ENCODE peak calls at places on chromosomes 3 and 15, in five cellular contexts. One of them, this sample, is unnamed.

GRCh38 chr3:54936561-54936960 is 8.7 kb upstream of the LRTM1 start:
- DNase-seq in heart left ventricle: no peak
- DNase-seq in neuronal stem cell: no peak
- DNase-seq in sigmoid colon: no peak
- DNase-seq in heart right ventricle: no peak
- DNase-seq in this sample: no peak

GRCh38 chr15:64651573-64652260 is 123.7 kb downstream of the RBPMS2 start:
- DNase-seq in heart left ventricle: no peak
- DNase-seq in sigmoid colon: no peak
- DNase-seq in neuronal stem cell: no peak
- DNase-seq in heart right ventricle: no peak
- DNase-seq in this sample: no peak

GRCh38 chr3:120102674-120103073 is 8.4 kb upstream of the GSK3B start:
- DNase-seq in neuronal stem cell: no peak
- DNase-seq in heart right ventricle: peak; percentile 16
- DNase-seq in sigmoid colon: no peak
- DNase-seq in heart left ventricle: no peak
- DNase-seq in this sample: no peak

GRCh38 chr15:92818658-92819311 is 81.3 kb upstream of the CHD2 start:
- DNase-seq in sigmoid colon: no peak
- DNase-seq in heart right ventricle: no peak
- DNase-seq in neuronal stem cell: no peak
- DNase-seq in heart left ventricle: no peak
- DNase-seq in this sample: peak; percentile 8

GRCh38 chr3:151206196-151206595 is 3.2 kb upstream of the GPR171 start:
- DNase-seq in heart left ventricle: no peak
- DNase-seq in heart right ventricle: no peak
- DNase-seq in sigmoid colon: no peak
- DNase-seq in neuronal stem cell: no peak
- DNase-seq in this sample: no peak

GRCh38 chr3:113648524-113648923 is 47.9 kb downstream of the USF3 start:
- DNase-seq in neuronal stem cell: no peak
- DNase-seq in heart left ventricle: no peak
- DNase-seq in heart right ventricle: no peak
- DNase-seq in sigmoid colon: no peak
- DNase-seq in this sample: no peak

GRCh38 chr3:110381992-110382391 is 689.6 kb upstream of the NECTIN3 start:
- DNase-seq in heart right ventricle: no peak
- DNase-seq in heart left ventricle: no peak
- DNase-seq in neuronal stem cell: no peak
- DNase-seq in sigmoid colon: no peak
- DNase-seq in this sample: no peak

GRCh38 chr3:140859592-140860336 is 81.9 kb upstream of the SLC25A36 start:
- DNase-seq in heart left ventricle: no peak
- DNase-seq in heart right ventricle: no peak
- DNase-seq in sigmoid colon: no peak
- DNase-seq in neuronal stem cell: no peak
- DNase-seq in this sample: no peak

GRCh38 chr15:75069301-75069925 is 46.0 kb downstream of the PPCDC start:
- DNase-seq in heart left ventricle: no peak
- DNase-seq in sigmoid colon: no peak
- DNase-seq in neuronal stem cell: no peak
- DNase-seq in heart right ventricle: no peak
- DNase-seq in this sample: no peak

GRCh38 chr3:123648696-123649405 is 64.0 kb upstream of the HACD2 start:
- DNase-seq in neuronal stem cell: no peak
- DNase-seq in heart left ventricle: no peak
- DNase-seq in sigmoid colon: no peak
- DNase-seq in heart right ventricle: no peak
- DNase-seq in this sample: no peak

GRCh38 chr15:69232144-69232543 is 66.6 kb upstream of the PAQR5 start:
- DNase-seq in heart left ventricle: no peak
- DNase-seq in heart right ventricle: no peak
- DNase-seq in neuronal stem cell: no peak
- DNase-seq in sigmoid colon: no peak
- DNase-seq in this sample: no peak

GRCh38 chr15:67101981-67102929 is 36.9 kb downstream of the SMAD3 start:
- DNase-seq in sigmoid colon: no peak
- DNase-seq in heart left ventricle: no peak
- DNase-seq in neuronal stem cell: no peak
- DNase-seq in heart right ventricle: no peak
- DNase-seq in this sample: no peak

GRCh38 chr3:5376761-5377160 is 189.3 kb downstream of the EDEM1 start:
- DNase-seq in heart left ventricle: no peak
- DNase-seq in sigmoid colon: no peak
- DNase-seq in neuronal stem cell: no peak
- DNase-seq in heart right ventricle: no peak
- DNase-seq in this sample: no peak

GRCh38 chr3:53109190-53109589 is 21.0 kb downstream of the RFT1 start:
- DNase-seq in heart left ventricle: no peak
- DNase-seq in heart right ventricle: no peak
- DNase-seq in sigmoid colon: no peak
- DNase-seq in neuronal stem cell: no peak
- DNase-seq in this sample: no peak

GRCh38 chr3:17915341-17915740 is 172.9 kb upstream of the TBC1D5 start:
- DNase-seq in sigmoid colon: no peak
- DNase-seq in heart right ventricle: no peak
- DNase-seq in neuronal stem cell: no peak
- DNase-seq in heart left ventricle: no peak
- DNase-seq in this sample: no peak

GRCh38 chr15:40855706-40856234 is 11.9 kb downstream of the SPINT1 start:
- DNase-seq in neuronal stem cell: no peak
- DNase-seq in heart right ventricle: no peak
- DNase-seq in sigmoid colon: no peak
- DNase-seq in heart left ventricle: no peak
- DNase-seq in this sample: no peak

GRCh38 chr3:15860014-15860934 is 62.5 kb upstream of the ANKRD28 start:
- DNase-seq in heart left ventricle: no peak
- DNase-seq in neuronal stem cell: peak; percentile 51
- DNase-seq in heart right ventricle: no peak
- DNase-seq in sigmoid colon: peak; percentile 75
- DNase-seq in this sample: peak; percentile 36

GRCh38 chr3:137692803-137693431 is 71.2 kb upstream of the SOX14 start:
- DNase-seq in heart right ventricle: no peak
- DNase-seq in neuronal stem cell: peak; percentile 45
- DNase-seq in sigmoid colon: no peak
- DNase-seq in heart left ventricle: no peak
- DNase-seq in this sample: peak; percentile 25

GRCh38 chr3:191873741-191874140 is 412.8 kb downstream of the PYDC2 start:
- DNase-seq in heart left ventricle: no peak
- DNase-seq in sigmoid colon: no peak
- DNase-seq in heart right ventricle: no peak
- DNase-seq in neuronal stem cell: no peak
- DNase-seq in this sample: no peak

GRCh38 chr3:177932750-177933660 is 603.2 kb upstream of the KCNMB2 start:
- DNase-seq in sigmoid colon: no peak
- DNase-seq in heart right ventricle: no peak
- DNase-seq in neuronal stem cell: no peak
- DNase-seq in heart left ventricle: no peak
- DNase-seq in this sample: no peak

GRCh38 chr3:168030488-168031054 is 65.2 kb downstream of the GOLIM4 start:
- DNase-seq in neuronal stem cell: no peak
- DNase-seq in heart left ventricle: no peak
- DNase-seq in sigmoid colon: no peak
- DNase-seq in heart right ventricle: no peak
- DNase-seq in this sample: no peak

GRCh38 chr3:51860703-51861665 is at the start of gene IQCF2:
- DNase-seq in heart left ventricle: no peak
- DNase-seq in heart right ventricle: no peak
- DNase-seq in sigmoid colon: no peak
- DNase-seq in neuronal stem cell: no peak
- DNase-seq in this sample: no peak

GRCh38 chr15:77715051-77715450 is 82.3 kb upstream of the LINGO1 start:
- DNase-seq in neuronal stem cell: no peak
- DNase-seq in heart left ventricle: no peak
- DNase-seq in sigmoid colon: no peak
- DNase-seq in heart right ventricle: no peak
- DNase-seq in this sample: no peak

GRCh38 chr15:38941399-38941953 is 376.9 kb upstream of the RASGRP1 start:
- DNase-seq in heart left ventricle: no peak
- DNase-seq in sigmoid colon: no peak
- DNase-seq in heart right ventricle: no peak
- DNase-seq in neuronal stem cell: no peak
- DNase-seq in this sample: no peak

GRCh38 chr3:185502987-185503386 is 4.2 kb upstream of the TMEM41A start:
- DNase-seq in sigmoid colon: no peak
- DNase-seq in heart left ventricle: peak; percentile 42
- DNase-seq in heart right ventricle: peak; percentile 51
- DNase-seq in neuronal stem cell: no peak
- DNase-seq in this sample: peak; percentile 77

GRCh38 chr3:126034481-126035361 is 49.2 kb downstream of the SLC41A3 start:
- DNase-seq in sigmoid colon: peak; percentile 32
- DNase-seq in heart left ventricle: peak; percentile 5
- DNase-seq in neuronal stem cell: no peak
- DNase-seq in heart right ventricle: no peak
- DNase-seq in this sample: peak; percentile 38

GRCh38 chr3:183455064-183455463 is 26.6 kb upstream of the MCF2L2 start:
- DNase-seq in sigmoid colon: no peak
- DNase-seq in neuronal stem cell: no peak
- DNase-seq in heart left ventricle: no peak
- DNase-seq in heart right ventricle: no peak
- DNase-seq in this sample: no peak

GRCh38 chr15:85379403-85380131 is 836 bp upstream of the AKAP13 start:
- DNase-seq in sigmoid colon: no peak
- DNase-seq in heart left ventricle: no peak
- DNase-seq in heart right ventricle: no peak
- DNase-seq in neuronal stem cell: no peak
- DNase-seq in this sample: no peak

GRCh38 chr3:169813757-169814517 is 1.2 kb upstream of the LRRC34 start:
- DNase-seq in heart right ventricle: no peak
- DNase-seq in neuronal stem cell: no peak
- DNase-seq in sigmoid colon: no peak
- DNase-seq in heart left ventricle: no peak
- DNase-seq in this sample: peak; percentile 10

GRCh38 chr15:67515557-67515956 is 5.4 kb upstream of the C15orf61 start:
- DNase-seq in heart right ventricle: no peak
- DNase-seq in neuronal stem cell: no peak
- DNase-seq in heart left ventricle: no peak
- DNase-seq in sigmoid colon: no peak
- DNase-seq in this sample: no peak

GRCh38 chr15:29820802-29821160 is 1.5 kb downstream of the TJP1 start:
- DNase-seq in neuronal stem cell: no peak
- DNase-seq in heart left ventricle: no peak
- DNase-seq in sigmoid colon: no peak
- DNase-seq in heart right ventricle: no peak
- DNase-seq in this sample: no peak

GRCh38 chr15:68420186-68420684 is 11.7 kb downstream of the ITGA11 start:
- DNase-seq in sigmoid colon: no peak
- DNase-seq in heart right ventricle: peak; percentile 1
- DNase-seq in neuronal stem cell: peak; percentile 38
- DNase-seq in heart left ventricle: peak; percentile 3
- DNase-seq in this sample: no peak

GRCh38 chr15:99359760-99360159 is 108.5 kb downstream of the LRRC28 start:
- DNase-seq in heart left ventricle: no peak
- DNase-seq in sigmoid colon: no peak
- DNase-seq in heart right ventricle: no peak
- DNase-seq in neuronal stem cell: no peak
- DNase-seq in this sample: no peak

GRCh38 chr15:84057714-84058331 is 177.8 kb upstream of the GOLGA6L4 start:
- DNase-seq in sigmoid colon: no peak
- DNase-seq in neuronal stem cell: no peak
- DNase-seq in heart right ventricle: no peak
- DNase-seq in heart left ventricle: no peak
- DNase-seq in this sample: no peak

GRCh38 chr15:35211240-35211952 is 126.3 kb upstream of the NANOGP8 start:
- DNase-seq in neuronal stem cell: no peak
- DNase-seq in heart right ventricle: no peak
- DNase-seq in heart left ventricle: no peak
- DNase-seq in sigmoid colon: no peak
- DNase-seq in this sample: no peak
- H3K9me3 ChIP-seq in neuronal stem cell: no peaks in the 10 kb centered on the region
- H3K9me3 ChIP-seq in heart right ventricle: no peaks in the 10 kb centered on the region
- H3K9me3 ChIP-seq in heart left ventricle: no peaks in the 10 kb centered on the region
- H3K9me3 ChIP-seq in sigmoid colon: no peaks in the 10 kb centered on the region
- H3K9me3 ChIP-seq in this sample: no peaks in the 10 kb centered on the region

DNA sequence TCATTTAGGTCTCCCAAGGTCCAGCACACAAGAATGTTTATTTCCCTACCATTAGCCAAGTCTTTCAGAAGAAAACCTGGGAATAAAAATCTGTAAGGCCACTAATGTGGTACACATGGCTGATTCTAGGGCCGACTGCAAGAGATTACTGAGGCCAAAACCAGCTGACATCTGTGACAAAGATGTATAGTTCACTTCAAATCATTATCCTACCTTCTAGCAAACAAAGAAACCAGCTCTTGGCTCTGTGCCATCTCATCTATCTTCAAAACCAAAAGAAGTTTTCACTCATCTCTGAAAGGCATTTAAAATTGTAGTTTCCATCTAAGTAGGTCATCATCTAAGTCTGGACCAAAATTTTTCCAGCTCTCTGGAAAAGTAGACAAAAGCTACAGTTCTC is 43.9 kb downstream of the ERC2 start:
- DNase-seq in heart left ventricle: no peak
- DNase-seq in neuronal stem cell: no peak
- DNase-seq in heart right ventricle: no peak
- DNase-seq in sigmoid colon: no peak
- DNase-seq in this sample: no peak
- H3K4me3 ChIP-seq in heart left ventricle: no peak overlapping the region
- H3K4me3 ChIP-seq in neuronal stem cell: no peak overlapping the region
- H3K4me3 ChIP-seq in heart right ventricle: no peak overlapping the region
- H3K4me3 ChIP-seq in sigmoid colon: no peak overlapping the region
- H3K4me3 ChIP-seq in this sample: no peak overlapping the region

GRCh38 chr3:71226565-71227281 is 356.8 kb downstream of the FOXP1 start:
- DNase-seq in sigmoid colon: no peak
- DNase-seq in neuronal stem cell: no peak
- DNase-seq in heart right ventricle: peak; percentile 71
- DNase-seq in heart left ventricle: peak; percentile 61
- DNase-seq in this sample: no peak
- H3K9me3 ChIP-seq in sigmoid colon: no peaks in the 10 kb centered on the region
- H3K9me3 ChIP-seq in neuronal stem cell: no peaks in the 10 kb centered on the region
- H3K9me3 ChIP-seq in heart right ventricle: no peaks in the 10 kb centered on the region
- H3K9me3 ChIP-seq in heart left ventricle: no peaks in the 10 kb centered on the region
- H3K9me3 ChIP-seq in this sample: no peaks in the 10 kb centered on the region

GRCh38 chr15:96052572-96053038 is 277.9 kb upstream of the NR2F2 start:
- DNase-seq in heart left ventricle: no peak
- DNase-seq in sigmoid colon: no peak
- DNase-seq in neuronal stem cell: peak; percentile 40
- DNase-seq in heart right ventricle: no peak
- DNase-seq in this sample: no peak
- H3K4me3 ChIP-seq in heart left ventricle: peak overlapping the region; percentile 27
- H3K4me3 ChIP-seq in sigmoid colon: peak overlapping the region; percentile 43
- H3K4me3 ChIP-seq in neuronal stem cell: no peak overlapping the region
- H3K4me3 ChIP-seq in heart right ventricle: peak overlapping the region; percentile 39
- H3K4me3 ChIP-seq in this sample: peak overlapping the region; percentile 44

GRCh38 chr15:25095179-25095578 is 140.4 kb downstream of the SNRPN start:
- DNase-seq in neuronal stem cell: no peak
- DNase-seq in heart left ventricle: no peak
- DNase-seq in heart right ventricle: no peak
- DNase-seq in sigmoid colon: no peak
- DNase-seq in this sample: no peak
- H3K9me3 ChIP-seq in neuronal stem cell: peaks cover 6% of the 10 kb centered on the region
- H3K9me3 ChIP-seq in heart left ventricle: no peaks in the 10 kb centered on the region
- H3K9me3 ChIP-seq in heart right ventricle: peaks cover 100% of the 10 kb centered on the region
- H3K9me3 ChIP-seq in sigmoid colon: peaks cover 10% of the 10 kb centered on the region
- H3K9me3 ChIP-seq in this sample: no peaks in the 10 kb centered on the region

This sample was measured in adrenal gland.